ENCODE peak calls at places on chromosomes 11 and 22, in eight cellular contexts. M is psoas muscle, G is suprapubic skin, P is stomach, W is ovary, F is A549, D is esophagus squamous epithelium, O is tibial nerve. L is an unnamed sample.

GRCh38 chr11:103494491-103494890 is 385.3 kb downstream of the DYNC2H1 start:
- DNase-seq in W (no peak), M (no peak), D (no peak), G (no peak), P (no peak), F (no peak), O (no peak), L (no peak)

GRCh38 chr11:68118753-68119448 is 2.3 kb downstream of the CHKA start:
- DNase-seq in O (no peak), F (no peak), G (peak), W (no peak), M (no peak), P (peak), D (no peak), L (no peak)

GRCh38 chr11:9619971-9620370 is 43.9 kb upstream of the SWAP70 start:
- DNase-seq in F (no peak), P (no peak), W (no peak), M (no peak), D (no peak), O (no peak), G (no peak), L (no peak)

GRCh38 chr22:48832592-48832991 is 995.1 kb downstream of the BRD1 start:
- DNase-seq in D (no peak), W (no peak), P (no peak), O (no peak), G (no peak), M (no peak), F (no peak), L (no peak)

GRCh38 chr22:27312567-27313507 is 488.7 kb downstream of the MN1 start:
- DNase-seq in D (no peak), G (no peak), M (no peak), P (no peak), W (no peak), F (no peak), O (no peak), L (no peak)

GRCh38 chr22:25898707-25899365 is 156.8 kb downstream of the MYO18B start:
- DNase-seq in P (no peak), O (no peak), M (no peak), F (no peak), D (no peak), G (no peak), W (no peak), L (no peak)

GRCh38 chr11:108035690-108036089 is 27.0 kb downstream of the CUL5 start:
- DNase-seq in O (no peak), D (no peak), F (no peak), P (no peak), M (no peak), W (no peak), G (no peak), L (no peak)

GRCh38 chr11:110069158-110069737 is 23.9 kb upstream of the ZC3H12C start:
- DNase-seq in M (peak), G (no peak), O (no peak), W (no peak), F (no peak), D (no peak), P (peak), L (no peak)

GRCh38 chr11:115247404-115247803 is 256.8 kb downstream of the CADM1 start:
- DNase-seq in D (no peak), F (no peak), M (no peak), W (no peak), O (no peak), G (no peak), P (no peak), L (no peak)

GRCh38 chr11:26974068-26974790 is 19.7 kb upstream of the FIBIN start:
- DNase-seq in W (no peak), O (no peak), G (no peak), D (no peak), F (no peak), M (no peak), P (no peak), L (no peak)

GRCh38 chr11:65314501-65315203 is at the start of gene CDC42EP2:
- DNase-seq in G (peak), W (peak), F (peak), D (no peak), M (peak), O (peak), P (peak), L (peak)

GRCh38 chr11:32437406-32438345 is 2.3 kb upstream of the WT1 start:
- DNase-seq in O (no peak), P (no peak), G (no peak), M (no peak), F (no peak), W (peak), D (no peak), L (no peak)

GRCh38 chr11:69930081-69931059 is 111.2 kb upstream of the FGF3 start:
- DNase-seq in F (no peak), P (no peak), M (no peak), O (no peak), W (peak), D (no peak), G (no peak), L (no peak)

GRCh38 chr11:14022251-14022650 is 59.7 kb downstream of the SPON1 start:
- DNase-seq in M (no peak), F (no peak), W (no peak), O (no peak), P (no peak), G (no peak), D (no peak), L (no peak)

GRCh38 chr11:66467756-66468155 is 1.1 kb downstream of the PELI3 start:
- DNase-seq in W (peak), F (no peak), O (no peak), M (no peak), P (peak), G (no peak), D (no peak), L (no peak)

GRCh38 chr11:86503131-86503530 is 128.4 kb downstream of the CCDC81 start:
- DNase-seq in M (no peak), D (no peak), P (no peak), G (no peak), W (no peak), O (no peak), F (no peak), L (no peak)

GRCh38 chr11:6746086-6746618 is 25.6 kb downstream of the OR2AG2 start:
- DNase-seq in G (no peak), M (no peak), D (no peak), W (no peak), O (no peak), P (peak), F (no peak), L (no peak)

GRCh38 chr22:43272301-43272700 is 70.9 kb downstream of the SCUBE1 start:
- DNase-seq in W (peak), G (no peak), F (no peak), P (no peak), D (no peak), M (no peak), O (no peak), L (no peak)

GRCh38 chr11:113240790-113241189 is 73.6 kb upstream of the TTC12 start:
- DNase-seq in P (no peak), D (no peak), O (no peak), G (no peak), W (no peak), M (no peak), F (no peak), L (no peak)
- H3K27ac ChIP-seq in P (no peak), D (peak), O (no peak), G (no peak), W (no peak), M (no peak), F (no peak), L (no peak)

GRCh38 chr11:72038491-72038890 is 39.8 kb downstream of the IL18BP start:
- DNase-seq in P (peak), O (peak), M (peak), D (no peak), G (peak), F (no peak), W (peak), L (peak)
- H3K4me3 ChIP-seq in P (peak), O (peak), M (peak), D (peak), G (peak), F (no peak), W (peak), L (peak)

GRCh38 chr22:46262449-46263207 is 515 bp downstream of the PKDREJ start:
- DNase-seq in F (no peak), G (peak), P (peak), W (peak), O (peak), D (no peak), M (peak), L (no peak)
- TF ChIP-seq CTCF in F (no peak), G (no peak), P (no peak), W (no peak), O (peak), D (peak), M (peak), L (no peak)

GRCh38 chr11:94309757-94310156 is 5.4 kb downstream of the IZUMO1R start:
- DNase-seq in F (no peak), D (no peak), P (no peak), M (no peak), W (no peak), G (no peak), O (no peak), L (no peak)
- H3K27ac ChIP-seq in F (no peak), D (no peak), P (no peak), M (no peak), W (no peak), G (no peak), O (no peak), L (no peak)

GRCh38 chr22:23895599-23896144 is 1.5 kb downstream of the MIF start:
- DNase-seq in G (no peak), M (no peak), W (no peak), P (no peak), O (no peak), F (no peak), D (no peak), L (no peak)

GRCh38 chr22:23894710-23895598 is 771 bp downstream of the MIF start:
- DNase-seq in P (peak), G (peak), F (peak), M (peak), D (peak), O (peak), W (peak), L (no peak)

GRCh38 chr22:23896523-23897186 is 2.5 kb downstream of the MIF start:
- DNase-seq in O (no peak), M (no peak), G (no peak), W (no peak), F (no peak), D (no peak), P (no peak), L (no peak)

GRCh38 chr22:23897320-23897719 is 3.1 kb downstream of the MIF start:
- DNase-seq in P (no peak), G (no peak), D (no peak), O (no peak), M (no peak), F (no peak), W (no peak), L (no peak)

DNA sequence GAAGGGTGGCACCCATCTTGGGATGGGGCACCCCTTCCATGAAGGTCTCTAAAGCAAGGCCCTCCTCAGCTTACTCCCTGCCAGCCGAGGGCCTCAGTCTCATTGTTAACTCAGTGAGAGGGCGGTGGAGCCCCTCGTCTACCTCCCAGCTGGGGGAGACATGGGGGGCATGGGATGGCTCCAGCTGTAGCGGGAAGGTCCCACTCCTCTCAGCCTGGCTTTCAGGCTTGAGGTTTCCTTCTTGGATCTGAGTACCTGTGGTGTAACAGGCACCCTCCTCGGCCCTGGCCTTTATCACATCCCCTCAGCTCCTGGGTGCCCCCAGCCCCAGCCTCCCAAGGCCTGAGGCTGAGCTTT is 2.0 kb downstream of the MIF start:
- DNase-seq in G (no peak), P (no peak), D (no peak), F (no peak), M (no peak), O (no peak), W (no peak), L (no peak)
- H3K4me3 ChIP-seq in G (no peak), P (peak), D (peak), F (peak), M (no peak), O (no peak), W (no peak), L (no peak)

DNA sequence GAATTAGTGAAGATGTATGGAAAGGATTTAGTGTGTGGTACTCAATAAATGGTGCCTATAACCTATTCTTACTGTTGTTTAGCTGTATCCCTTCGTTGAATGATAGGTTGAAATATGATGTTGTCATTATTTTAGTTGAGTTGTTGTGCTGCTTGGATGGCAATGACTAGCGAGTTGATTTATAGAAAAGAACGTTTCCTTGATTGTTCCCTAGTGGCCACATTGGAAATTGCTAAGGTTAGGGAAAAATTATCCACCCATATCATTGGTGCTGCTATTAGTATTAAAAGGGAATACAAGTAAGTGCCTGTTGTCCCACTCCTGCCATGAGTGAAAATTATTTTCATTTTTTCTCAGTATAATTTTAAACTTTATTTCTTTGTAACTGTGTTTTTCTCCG is 14.5 kb downstream of the EMSY start:
- DNase-seq in D (no peak), W (no peak), P (no peak), F (peak), O (no peak), M (no peak), G (no peak), L (no peak)
- TF ChIP-seq CTCF in D (peak), W (no peak), P (no peak), F (peak), O (no peak), M (peak), G (no peak), L (peak)

GRCh38 chr22:37569921-37570660 is 9.8 kb downstream of the LGALS2 start:
- DNase-seq in D (no peak), W (no peak), M (no peak), P (peak), O (no peak), G (no peak), F (no peak), L (no peak)
- H3K27ac ChIP-seq in D (peak), W (no peak), M (no peak), P (peak), O (peak), G (peak), F (peak), L (peak)

DNA sequence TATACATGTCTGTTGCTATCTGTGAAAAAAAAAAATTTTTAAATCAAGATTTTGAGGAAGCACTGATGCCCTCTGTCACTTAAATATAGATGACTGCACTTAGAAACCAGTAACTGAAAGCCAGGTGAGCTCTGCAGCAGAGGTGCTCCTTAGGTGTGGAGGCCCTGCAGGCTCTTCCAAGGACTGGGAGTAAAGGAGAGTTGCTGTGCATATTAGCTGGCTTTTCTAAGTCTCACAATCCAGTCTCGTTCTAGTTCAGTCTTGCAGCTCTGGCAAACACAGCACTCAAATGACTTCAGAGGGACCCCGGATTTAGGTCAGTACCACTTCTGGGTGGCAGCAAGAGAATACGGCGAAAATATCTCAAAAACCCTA is 61.0 kb downstream of the LARGE2 start:
- DNase-seq in O (no peak), P (no peak), W (no peak), D (no peak), G (no peak), F (no peak), M (no peak), L (no peak)
- H3K4me3 ChIP-seq in O (no peak), P (no peak), W (no peak), D (no peak), G (no peak), F (no peak), M (no peak), L (no peak)

DNA sequence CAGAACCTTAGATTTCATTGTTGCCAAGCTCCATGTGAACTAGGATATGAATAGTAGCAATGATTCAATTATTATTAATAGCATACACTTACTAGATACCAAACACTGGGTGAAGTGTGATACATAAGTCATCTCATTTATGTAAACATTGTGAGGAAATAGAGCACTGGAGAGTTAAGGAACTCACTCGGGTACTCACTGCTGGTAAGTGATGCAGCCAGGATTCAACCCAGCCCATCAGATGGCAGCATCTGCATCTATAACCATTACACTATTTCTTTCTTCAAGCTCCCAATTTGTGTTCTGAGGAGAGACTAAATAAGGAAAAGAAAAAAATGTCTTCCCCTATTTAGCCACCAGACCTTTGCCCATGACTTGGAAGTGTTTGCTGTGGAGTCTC is 10.2 kb upstream of the ALG8 start:
- DNase-seq in W (no peak), F (peak), M (no peak), O (no peak), P (no peak), D (no peak), G (no peak), L (no peak)
- TF ChIP-seq CTCF in W (no peak), F (peak), M (peak), O (no peak), P (no peak), D (peak), G (no peak), L (no peak)

L was measured in coronary artery.